ENCODE peak calls at places on chromosomes 5 and 9, in six cellular contexts. X is posterior vena cava, M is Right ventricle myocardium inferior, E is anterior cingulate cortex, Z is mesendoderm, D is aorta. T is an unnamed sample.
A peak's percentile ranks its signal among the peaks of the same experiment; 100 is the strongest.

GRCh38 chr5:56686337-56687198 is 128.8 kb upstream of the MAP3K1 start:
- DNase-seq in Z (no peak), M (no peak), E (no peak), X (no peak), D (no peak), T (no peak)

GRCh38 chr5:95304706-95305105 is 19.8 kb upstream of the MCTP1 start:
- DNase-seq in X (no peak), Z (no peak), D (no peak), E (no peak), M (no peak), T (no peak)

GRCh38 chr9:69326261-69326660 is 1.2 kb downstream of the ENTREP1 start:
- DNase-seq in D (no peak), Z (peak; percentile 31), M (no peak), X (no peak), E (no peak), T (no peak)

GRCh38 chr5:159510282-159510681 is 180.0 kb upstream of the IL12B start:
- DNase-seq in M (peak; percentile 87), Z (peak; percentile 98), X (peak; percentile 85), D (no peak), E (no peak), T (peak; percentile 83)

GRCh38 chr9:136726631-136727191 is 14.3 kb downstream of the DIPK1B start:
- DNase-seq in Z (peak; percentile 78), M (peak; percentile 15), E (no peak), D (no peak), X (no peak), T (peak; percentile 72)

GRCh38 chr5:3201941-3202340 is 393.7 kb upstream of the IRX1 start:
- DNase-seq in Z (no peak), M (no peak), D (no peak), E (no peak), X (no peak), T (no peak)

GRCh38 chr9:95910023-95910706 is 34.7 kb downstream of the ERCC6L2 start:
- DNase-seq in Z (no peak), X (no peak), E (no peak), M (no peak), D (no peak), T (no peak)

GRCh38 chr5:131198625-131199024 is 27.9 kb downstream of the LYRM7 start:
- DNase-seq in D (no peak), Z (no peak), E (no peak), X (no peak), M (no peak), T (no peak)

GRCh38 chr5:167565555-167565954 is 725.9 kb upstream of the WWC1 start:
- DNase-seq in Z (peak; percentile 64), E (no peak), M (no peak), D (no peak), X (no peak), T (peak; percentile 9)

GRCh38 chr9:21968331-21969010 is 25.7 kb downstream of the CDKN2A start:
- DNase-seq in D (no peak), Z (peak; percentile 63), M (peak; percentile 61), E (no peak), X (no peak), T (peak; percentile 26)

GRCh38 chr9:127175764-127176163 is 53.3 kb upstream of the ANGPTL2 start:
- DNase-seq in D (peak; percentile 70), E (no peak), M (no peak), X (peak; percentile 55), Z (no peak), T (no peak)

GRCh38 chr5:9562101-9562500 is 16.2 kb upstream of the SEMA5A start:
- DNase-seq in E (no peak), Z (peak; percentile 95), M (no peak), X (no peak), D (no peak), T (no peak)

GRCh38 chr5:110768138-110768845 is 29.5 kb downstream of the SLC25A46 start:
- DNase-seq in Z (peak; percentile 3), X (no peak), E (no peak), D (no peak), M (no peak), T (no peak)

GRCh38 chr5:56388229-56389065 is 155.3 kb upstream of the ANKRD55 start:
- DNase-seq in D (no peak), Z (no peak), M (no peak), X (no peak), E (no peak), T (no peak)

GRCh38 chr9:7799234-7799933 is at the start of gene DMAC1:
- DNase-seq in X (peak; percentile 92), D (peak; percentile 91), M (peak; percentile 88), Z (peak; percentile 95), E (peak; percentile 69), T (peak; percentile 90)

GRCh38 chr9:85332487-85332886 is 409.3 kb downstream of the AGTPBP1 start:
- DNase-seq in Z (peak; percentile 88), X (no peak), D (no peak), E (no peak), M (no peak), T (no peak)

GRCh38 chr5:60102961-60103683 is 209.6 kb upstream of the PDE4D start:
- DNase-seq in Z (peak; percentile 1), E (no peak), M (no peak), D (no peak), X (no peak), T (no peak)

GRCh38 chr5:150645070-150645700 is 4.7 kb downstream of the SYNPO start:
- DNase-seq in X (peak; percentile 93), Z (peak; percentile 82), D (peak; percentile 95), E (no peak), M (no peak), T (no peak)

GRCh38 chr9:113579270-113580040 is 115.9 kb downstream of the RGS3 start:
- DNase-seq in Z (no peak), M (peak; percentile 88), X (no peak), D (no peak), E (no peak), T (no peak)

GRCh38 chr9:27282269-27282668 is 14.7 kb downstream of the EQTN start:
- DNase-seq in M (no peak), D (no peak), E (no peak), Z (no peak), X (no peak), T (no peak)

GRCh38 chr5:149959406-149960236 is 937 bp upstream of the SLC26A2 start:
- DNase-seq in Z (peak; percentile 81), X (no peak), D (no peak), E (no peak), M (no peak), T (peak; percentile 73)

GRCh38 chr5:131279209-131279608 is 15.4 kb downstream of the CDC42SE2 start:
- DNase-seq in D (no peak), M (no peak), X (no peak), E (no peak), Z (no peak), T (no peak)

GRCh38 chr9:71897573-71897972 is 13.4 kb downstream of the ABHD17B start:
- DNase-seq in M (no peak), E (no peak), Z (no peak), X (no peak), D (no peak), T (no peak)

GRCh38 chr5:174910245-174910737 is 185.9 kb downstream of the MSX2 start:
- DNase-seq in Z (peak; percentile 76), M (peak; percentile 77), X (peak; percentile 87), E (peak; percentile 40), D (peak; percentile 87), T (peak; percentile 82)

T was measured in hepatocyte.